ENCODE peak calls at places on chromosomes 5 and 9, in ten cellular contexts. B is activated CD4-positive, alpha-beta T cell treated with anti-CD3 and anti-CD28 coated beads for 24 hours; T is activated naive CD8-positive, alpha-beta T cell treated with anti-CD3 and anti-CD28 coated beads, Interleukin-2, amount 10 ng/mL, durations not matched to agents 7 days and 5 days; D is skeletal muscle cell; G is central memory CD4-positive, alpha-beta T cell; P is stimulated activated CD8-positive, alpha-beta memory T cell treated with anti-CD3 and anti-CD28 coated beads, Interleukin-2, amount 100 ng/mL, for 48 hours; J is upper lobe of right lung; L is left lobe of liver; H is HS-27A; U is dorsolateral prefrontal cortex. O is an unnamed sample.

GRCh38 chr9:109478204-109478563 is 19.9 kb downstream of the PTPN3 start:
- DNase-seq in B (no peak), T (no peak), D (no peak), G (no peak), P (no peak), J (no peak), L (no peak), H (no peak), U (no peak), O (no peak)

GRCh38 chr5:127320032-127320945 is 29.7 kb downstream of the MEGF10 start:
- DNase-seq in B (no peak), T (no peak), D (no peak), G (no peak), P (no peak), J (no peak), L (no peak), H (no peak), U (no peak), O (no peak)

GRCh38 chr5:3590253-3590966 is 5.2 kb upstream of the IRX1 start:
- DNase-seq in B (no peak), T (no peak), D (no peak), G (no peak), P (no peak), J (no peak), L (no peak), H (no peak), U (no peak), O (no peak)

GRCh38 chr5:140575309-140575708 is 10.7 kb downstream of the SLC35A4 start:
- DNase-seq in B (no peak), T (no peak), D (no peak), G (no peak), P (no peak), J (peak), L (peak), H (no peak), U (no peak), O (no peak)

GRCh38 chr5:38453921-38454320 is 102.5 kb downstream of the LIFR start:
- DNase-seq in B (no peak), T (no peak), D (no peak), G (no peak), P (no peak), J (no peak), L (no peak), H (no peak), U (no peak), O (no peak)

GRCh38 chr9:96719538-96720315 is 58.2 kb downstream of the ZNF510 start:
- DNase-seq in B (no peak), T (peak), D (no peak), G (no peak), P (no peak), J (no peak), L (no peak), H (no peak), U (no peak), O (no peak)

GRCh38 chr9:108620767-108621166 is 235.0 kb downstream of the ACTL7B start:
- DNase-seq in B (no peak), T (no peak), D (no peak), G (no peak), P (no peak), J (no peak), L (no peak), H (no peak), U (no peak), O (no peak)

GRCh38 chr9:129888085-129888808 is 53.0 kb downstream of the USP20 start:
- DNase-seq in B (peak), T (peak), D (no peak), G (peak), P (peak), J (peak), L (peak), H (no peak), U (no peak), O (peak)

GRCh38 chr9:78049484-78049883 is 17.9 kb upstream of the GNAQ start:
- DNase-seq in B (no peak), T (no peak), D (no peak), G (no peak), P (no peak), J (no peak), L (no peak), H (no peak), U (no peak), O (no peak)

GRCh38 chr5:60447488-60447920 is 252.5 kb downstream of the DEPDC1B start:
- DNase-seq in B (no peak), T (no peak), D (no peak), G (no peak), P (no peak), J (no peak), L (no peak), H (no peak), U (no peak), O (no peak)

GRCh38 chr9:68730570-68731227 is 25.7 kb downstream of the PIP5K1B start:
- DNase-seq in B (no peak), T (no peak), D (no peak), G (no peak), P (no peak), J (no peak), L (no peak), H (no peak), U (no peak), O (no peak)

GRCh38 chr5:165538065-165538464 is 2032.6 kb downstream of the MAT2B start:
- DNase-seq in B (no peak), T (no peak), D (no peak), G (no peak), P (no peak), J (no peak), L (no peak), H (no peak), U (no peak), O (no peak)

GRCh38 chr5:2757563-2758311 is 6.3 kb upstream of the IRX2 start:
- DNase-seq in B (no peak), T (no peak), D (peak), G (no peak), P (no peak), J (peak), L (no peak), H (no peak), U (no peak), O (no peak)

GRCh38 chr5:148974638-148975330 is 88.1 kb downstream of the SH3TC2 start:
- DNase-seq in B (no peak), T (no peak), D (no peak), G (no peak), P (no peak), J (no peak), L (no peak), H (no peak), U (no peak), O (no peak)

GRCh38 chr9:115034801-115035200 is 83.2 kb downstream of the TNC start:
- DNase-seq in B (no peak), T (no peak), D (peak), G (no peak), P (no peak), J (no peak), L (no peak), H (peak), U (no peak), O (no peak)

GRCh38 chr9:33202552-33203300 is 35.6 kb upstream of the B4GALT1 start:
- DNase-seq in B (no peak), T (peak), D (peak), G (peak), P (peak), J (no peak), L (no peak), H (no peak), U (no peak), O (peak)

GRCh38 chr9:85898288-85898802 is 42.6 kb upstream of the NAA35 start:
- DNase-seq in B (no peak), T (no peak), D (no peak), G (no peak), P (no peak), J (no peak), L (no peak), H (no peak), U (no peak), O (no peak)

GRCh38 chr9:77827104-77827784 is 179.1 kb upstream of the GNA14 start:
- DNase-seq in B (no peak), T (no peak), D (no peak), G (no peak), P (no peak), J (no peak), L (no peak), H (no peak), U (no peak), O (peak)

GRCh38 chr9:16138961-16139441 is 586.2 kb downstream of the CCDC171 start:
- DNase-seq in B (no peak), T (no peak), D (peak), G (no peak), P (no peak), J (no peak), L (no peak), H (no peak), U (no peak), O (no peak)

GRCh38 chr9:35733109-35733541 is 659 bp downstream of the CREB3 start:
- DNase-seq in B (no peak), T (no peak), D (no peak), G (peak), P (no peak), J (no peak), L (no peak), H (peak), U (no peak), O (peak)

GRCh38 chr5:97266576-97266975 is 83.5 kb upstream of the RIOK2 start:
- DNase-seq in B (no peak), T (no peak), D (no peak), G (no peak), P (no peak), J (no peak), L (peak), H (no peak), U (no peak), O (no peak)

GRCh38 chr5:111929892-111930291 is 172.9 kb upstream of the NREP start:
- DNase-seq in B (no peak), T (no peak), D (peak), G (no peak), P (no peak), J (no peak), L (no peak), H (no peak), U (no peak), O (no peak)

GRCh38 chr5:170151105-170151831 is 45.6 kb downstream of the FOXI1 start:
- DNase-seq in B (no peak), T (no peak), D (peak), G (no peak), P (no peak), J (peak), L (no peak), H (peak), U (no peak), O (peak)

GRCh38 chr5:93586948-93587918 is 4.2 kb downstream of the NR2F1 start:
- DNase-seq in B (no peak), T (no peak), D (no peak), G (no peak), P (no peak), J (no peak), L (no peak), H (no peak), U (no peak), O (peak)

GRCh38 chr9:107942870-107943269 is 453.3 kb upstream of the KLF4 start:
- DNase-seq in B (no peak), T (no peak), D (no peak), G (no peak), P (no peak), J (no peak), L (no peak), H (no peak), U (no peak), O (no peak)

GRCh38 chr5:80208337-80208736 is 47.5 kb downstream of the SERINC5 start:
- DNase-seq in B (no peak), T (no peak), D (no peak), G (no peak), P (no peak), J (no peak), L (no peak), H (no peak), U (no peak), O (no peak)

GRCh38 chr5:148583421-148583965 is 70.8 kb downstream of the HTR4 start:
- DNase-seq in B (no peak), T (no peak), D (no peak), G (no peak), P (no peak), J (no peak), L (no peak), H (no peak), U (no peak), O (no peak)

GRCh38 chr5:14326035-14326909 is 183.1 kb downstream of the TRIO start:
- DNase-seq in B (no peak), T (no peak), D (no peak), G (no peak), P (no peak), J (no peak), L (no peak), H (no peak), U (no peak), O (no peak)

GRCh38 chr5:102313907-102314306 is 17.8 kb upstream of the SLCO4C1 start:
- DNase-seq in B (no peak), T (no peak), D (no peak), G (no peak), P (no peak), J (no peak), L (no peak), H (no peak), U (no peak), O (no peak)

GRCh38 chr9:113979713-113980086 is 98.4 kb downstream of the AMBP start:
- DNase-seq in B (no peak), T (no peak), D (no peak), G (no peak), P (no peak), J (no peak), L (no peak), H (no peak), U (no peak), O (no peak)

GRCh38 chr9:138047469-138048040 is 170.0 kb downstream of the CACNA1B start:
- DNase-seq in B (no peak), T (no peak), D (no peak), G (no peak), P (no peak), J (peak), L (peak), H (no peak), U (peak), O (peak)

GRCh38 chr9:13146838-13147237 is 132.7 kb downstream of the MPDZ start:
- DNase-seq in B (no peak), T (no peak), D (no peak), G (no peak), P (no peak), J (no peak), L (no peak), H (no peak), U (no peak), O (no peak)

GRCh38 chr9:76200315-76200714 is 193.9 kb downstream of the RFK start:
- DNase-seq in B (no peak), T (no peak), D (no peak), G (no peak), P (no peak), J (no peak), L (no peak), H (no peak), U (no peak), O (no peak)

GRCh38 chr9:127022913-127023665 is 99.3 kb downstream of the ANGPTL2 start:
- DNase-seq in B (no peak), T (no peak), D (no peak), G (no peak), P (no peak), J (no peak), L (no peak), H (no peak), U (no peak), O (no peak)

GRCh38 chr9:16611001-16611400 is 259.5 kb downstream of the BNC2 start:
- DNase-seq in B (no peak), T (no peak), D (no peak), G (no peak), P (no peak), J (no peak), L (no peak), H (no peak), U (no peak), O (no peak)

O was measured in GM13976.